ENCODE peak calls at places on chromosomes 5 and 9, in five cellular contexts. R is smooth muscle cell of the brain vasculature; M is H9; G is CD4-positive, CD25-positive, alpha-beta regulatory T cell; P is mucosa of descending colon. N is an unnamed sample.

GRCh38 chr5:11214851-11215250 is 453.8 kb upstream of the DAP start:
- DNase-seq in G (no peak), M (no peak), P (no peak), R (no peak), N (no peak)

GRCh38 chr5:1386274-1386717 is 41.4 kb upstream of the CLPTM1L start:
- DNase-seq in M (peak), P (peak), R (no peak), G (peak), N (peak)

GRCh38 chr5:76331139-76331538 is 71.9 kb upstream of the IQGAP2 start:
- DNase-seq in P (no peak), M (no peak), G (peak), R (no peak), N (no peak)

GRCh38 chr5:7436521-7436920 is 40.6 kb downstream of the ADCY2 start:
- DNase-seq in G (no peak), R (no peak), M (no peak), P (no peak), N (no peak)

GRCh38 chr5:29023541-29023940 is 1985.2 kb upstream of the CDH9 start:
- DNase-seq in P (no peak), R (no peak), G (no peak), M (no peak), N (no peak)

GRCh38 chr9:122904823-122905710 is at the start of gene RC3H2:
- DNase-seq in R (peak), G (peak), P (peak), M (peak), N (peak)

GRCh38 chr5:175344331-175345200 is 99.4 kb downstream of the DRD1 start:
- DNase-seq in R (no peak), M (no peak), G (no peak), P (no peak), N (no peak)

GRCh38 chr9:76657265-76657664 is 107.0 kb upstream of the PCA3 start:
- DNase-seq in P (no peak), M (no peak), R (no peak), G (no peak), N (no peak)

GRCh38 chr9:95605826-95606555 is 89.2 kb upstream of the PTCH1 start:
- DNase-seq in R (no peak), G (no peak), P (no peak), M (no peak), N (no peak)

GRCh38 chr9:98215821-98216220 is 23.4 kb upstream of the CORO2A start:
- DNase-seq in M (peak), P (no peak), R (no peak), G (peak), N (no peak)

GRCh38 chr9:9996259-9996658 is 616.5 kb downstream of the PTPRD start:
- DNase-seq in M (no peak), P (no peak), R (no peak), G (no peak), N (no peak)

GRCh38 chr5:151082274-151082902 is 1.6 kb upstream of the TNIP1 start:
- DNase-seq in G (no peak), P (peak), R (no peak), M (peak), N (no peak)

GRCh38 chr5:52844885-52845284 is 57.2 kb downstream of the ITGA1 start:
- DNase-seq in G (no peak), P (no peak), R (no peak), M (no peak), N (no peak)

GRCh38 chr9:69186841-69187611 is 12.9 kb downstream of the TJP2 start:
- DNase-seq in G (no peak), R (no peak), P (no peak), M (no peak), N (no peak)

GRCh38 chr5:16508730-16509531 is 43.3 kb upstream of the ZNF622 start:
- DNase-seq in G (no peak), M (peak), R (no peak), P (peak), N (no peak)

GRCh38 chr9:115494393-115494792 is 376.4 kb upstream of the TNC start:
- DNase-seq in R (no peak), G (no peak), M (no peak), P (no peak), N (no peak)

GRCh38 chr5:54975701-54976100 is 9.7 kb downstream of the ESM1 start:
- DNase-seq in M (no peak), G (no peak), R (no peak), P (no peak), N (no peak)

N was measured in T follicular helper cell.